ENCODE peak calls at places on chromosomes 13 and 19, in eight cellular contexts. One of them, this sample, is unnamed.

GRCh38 chr19:21028969-21029268 is 8.5 kb downstream of the ZNF430 start:
- DNase-seq in ascending aorta: no peak
- DNase-seq in Right ventricle myocardium superior: no peak
- DNase-seq in OCI-LY7: no peak
- DNase-seq in activated CD4-positive, alpha-beta T cell treated with anti-CD3 and anti-CD28 coated beads, Interleukin-2, amount 50 U/mL, for 48 hours: no peak
- DNase-seq in brain microvascular endothelial cell: no peak
- DNase-seq in ACHN: no peak
- DNase-seq in coronary artery: no peak
- DNase-seq in this sample: no peak

GRCh38 chr19:44113784-44114390 is 688 bp downstream of the ZNF225 start:
- DNase-seq in brain microvascular endothelial cell: no peak
- DNase-seq in ACHN: no peak
- DNase-seq in activated CD4-positive, alpha-beta T cell treated with anti-CD3 and anti-CD28 coated beads, Interleukin-2, amount 50 U/mL, for 48 hours: peak; percentile 13
- DNase-seq in OCI-LY7: no peak
- DNase-seq in Right ventricle myocardium superior: no peak
- DNase-seq in ascending aorta: no peak
- DNase-seq in coronary artery: no peak
- DNase-seq in this sample: peak; percentile 39

GRCh38 chr13:98080280-98080679 is 62.6 kb upstream of the FARP1 start:
- DNase-seq in coronary artery: no peak
- DNase-seq in brain microvascular endothelial cell: no peak
- DNase-seq in ascending aorta: no peak
- DNase-seq in ACHN: no peak
- DNase-seq in OCI-LY7: no peak
- DNase-seq in activated CD4-positive, alpha-beta T cell treated with anti-CD3 and anti-CD28 coated beads, Interleukin-2, amount 50 U/mL, for 48 hours: no peak
- DNase-seq in Right ventricle myocardium superior: no peak
- DNase-seq in this sample: peak; percentile 45

GRCh38 chr19:10501971-10502523 is 1.1 kb downstream of the KEAP1 start:
- DNase-seq in coronary artery: peak; percentile 82
- DNase-seq in OCI-LY7: peak; percentile 59
- DNase-seq in brain microvascular endothelial cell: peak; percentile 13
- DNase-seq in activated CD4-positive, alpha-beta T cell treated with anti-CD3 and anti-CD28 coated beads, Interleukin-2, amount 50 U/mL, for 48 hours: peak; percentile 66
- DNase-seq in Right ventricle myocardium superior: peak; percentile 93
- DNase-seq in ACHN: peak; percentile 48
- DNase-seq in ascending aorta: peak; percentile 86
- DNase-seq in this sample: peak; percentile 89

GRCh38 chr19:3184847-3185481 is 766 bp upstream of the NCLN start:
- DNase-seq in coronary artery: no peak
- DNase-seq in Right ventricle myocardium superior: peak; percentile 83
- DNase-seq in ACHN: no peak
- DNase-seq in activated CD4-positive, alpha-beta T cell treated with anti-CD3 and anti-CD28 coated beads, Interleukin-2, amount 50 U/mL, for 48 hours: peak; percentile 75
- DNase-seq in ascending aorta: no peak
- DNase-seq in OCI-LY7: peak; percentile 81
- DNase-seq in brain microvascular endothelial cell: peak; percentile 75
- DNase-seq in this sample: peak; percentile 91

GRCh38 chr19:33627962-33628839 is 6.4 kb downstream of the CHST8 start:
- DNase-seq in activated CD4-positive, alpha-beta T cell treated with anti-CD3 and anti-CD28 coated beads, Interleukin-2, amount 50 U/mL, for 48 hours: no peak
- DNase-seq in ACHN: no peak
- DNase-seq in brain microvascular endothelial cell: no peak
- DNase-seq in coronary artery: peak; percentile 53
- DNase-seq in OCI-LY7: no peak
- DNase-seq in Right ventricle myocardium superior: no peak
- DNase-seq in ascending aorta: no peak
- DNase-seq in this sample: no peak

GRCh38 chr13:73662833-73663232 is 471.4 kb downstream of the KLF12 start:
- DNase-seq in coronary artery: no peak
- DNase-seq in activated CD4-positive, alpha-beta T cell treated with anti-CD3 and anti-CD28 coated beads, Interleukin-2, amount 50 U/mL, for 48 hours: no peak
- DNase-seq in ACHN: no peak
- DNase-seq in brain microvascular endothelial cell: no peak
- DNase-seq in OCI-LY7: no peak
- DNase-seq in ascending aorta: no peak
- DNase-seq in Right ventricle myocardium superior: no peak
- DNase-seq in this sample: no peak

GRCh38 chr19:13984875-13985741 is 21.0 kb downstream of the RFX1 start:
- DNase-seq in ascending aorta: no peak
- DNase-seq in activated CD4-positive, alpha-beta T cell treated with anti-CD3 and anti-CD28 coated beads, Interleukin-2, amount 50 U/mL, for 48 hours: peak; percentile 33
- DNase-seq in brain microvascular endothelial cell: no peak
- DNase-seq in Right ventricle myocardium superior: no peak
- DNase-seq in ACHN: no peak
- DNase-seq in OCI-LY7: peak; percentile 48
- DNase-seq in coronary artery: no peak
- DNase-seq in this sample: no peak

GRCh38 chr19:43755256-43755801 is 567 bp upstream of the SMG9 start:
- DNase-seq in Right ventricle myocardium superior: peak; percentile 90
- DNase-seq in coronary artery: peak; percentile 85
- DNase-seq in OCI-LY7: peak; percentile 89
- DNase-seq in ACHN: peak; percentile 64
- DNase-seq in brain microvascular endothelial cell: peak; percentile 42
- DNase-seq in ascending aorta: peak; percentile 84
- DNase-seq in activated CD4-positive, alpha-beta T cell treated with anti-CD3 and anti-CD28 coated beads, Interleukin-2, amount 50 U/mL, for 48 hours: peak; percentile 88
- DNase-seq in this sample: peak; percentile 91

GRCh38 chr13:23743269-23743668 is 145.9 kb downstream of the MIPEP start:
- DNase-seq in OCI-LY7: no peak
- DNase-seq in ACHN: no peak
- DNase-seq in Right ventricle myocardium superior: no peak
- DNase-seq in activated CD4-positive, alpha-beta T cell treated with anti-CD3 and anti-CD28 coated beads, Interleukin-2, amount 50 U/mL, for 48 hours: no peak
- DNase-seq in brain microvascular endothelial cell: no peak
- DNase-seq in ascending aorta: no peak
- DNase-seq in coronary artery: no peak
- DNase-seq in this sample: no peak

GRCh38 chr19:48750351-48750750 is 2.1 kb downstream of the FUT1 start:
- DNase-seq in brain microvascular endothelial cell: no peak
- DNase-seq in Right ventricle myocardium superior: no peak
- DNase-seq in ascending aorta: no peak
- DNase-seq in coronary artery: no peak
- DNase-seq in ACHN: no peak
- DNase-seq in activated CD4-positive, alpha-beta T cell treated with anti-CD3 and anti-CD28 coated beads, Interleukin-2, amount 50 U/mL, for 48 hours: no peak
- DNase-seq in OCI-LY7: no peak
- DNase-seq in this sample: no peak

GRCh38 chr13:106432636-106433035 is 102.8 kb downstream of the EFNB2 start:
- DNase-seq in coronary artery: no peak
- DNase-seq in OCI-LY7: no peak
- DNase-seq in activated CD4-positive, alpha-beta T cell treated with anti-CD3 and anti-CD28 coated beads, Interleukin-2, amount 50 U/mL, for 48 hours: no peak
- DNase-seq in brain microvascular endothelial cell: no peak
- DNase-seq in ACHN: no peak
- DNase-seq in Right ventricle myocardium superior: no peak
- DNase-seq in ascending aorta: no peak
- DNase-seq in this sample: no peak

GRCh38 chr13:72643339-72643989 is 84.0 kb downstream of the MZT1 start:
- DNase-seq in activated CD4-positive, alpha-beta T cell treated with anti-CD3 and anti-CD28 coated beads, Interleukin-2, amount 50 U/mL, for 48 hours: peak; percentile 73
- DNase-seq in coronary artery: no peak
- DNase-seq in OCI-LY7: peak; percentile 54
- DNase-seq in ACHN: peak; percentile 42
- DNase-seq in ascending aorta: no peak
- DNase-seq in brain microvascular endothelial cell: peak; percentile 70
- DNase-seq in Right ventricle myocardium superior: no peak
- DNase-seq in this sample: peak; percentile 49

GRCh38 chr13:68727788-68728187 is 1379.8 kb upstream of the ATXN8OS start:
- DNase-seq in ascending aorta: no peak
- DNase-seq in Right ventricle myocardium superior: no peak
- DNase-seq in coronary artery: no peak
- DNase-seq in brain microvascular endothelial cell: no peak
- DNase-seq in activated CD4-positive, alpha-beta T cell treated with anti-CD3 and anti-CD28 coated beads, Interleukin-2, amount 50 U/mL, for 48 hours: no peak
- DNase-seq in ACHN: no peak
- DNase-seq in OCI-LY7: no peak
- DNase-seq in this sample: peak; percentile 73

GRCh38 chr13:45258339-45258685 is 57.5 kb upstream of the KCTD4 start:
- DNase-seq in activated CD4-positive, alpha-beta T cell treated with anti-CD3 and anti-CD28 coated beads, Interleukin-2, amount 50 U/mL, for 48 hours: no peak
- DNase-seq in ACHN: no peak
- DNase-seq in OCI-LY7: no peak
- DNase-seq in ascending aorta: no peak
- DNase-seq in coronary artery: no peak
- DNase-seq in brain microvascular endothelial cell: no peak
- DNase-seq in Right ventricle myocardium superior: no peak
- DNase-seq in this sample: no peak

GRCh38 chr19:34217952-34218817 is 36.2 kb upstream of the GARRE1 start:
- DNase-seq in Right ventricle myocardium superior: no peak
- DNase-seq in OCI-LY7: no peak
- DNase-seq in coronary artery: no peak
- DNase-seq in ACHN: peak; percentile 87
- DNase-seq in activated CD4-positive, alpha-beta T cell treated with anti-CD3 and anti-CD28 coated beads, Interleukin-2, amount 50 U/mL, for 48 hours: peak; percentile 72
- DNase-seq in ascending aorta: no peak
- DNase-seq in brain microvascular endothelial cell: peak; percentile 98
- DNase-seq in this sample: peak; percentile 96

GRCh38 chr19:13430790-13431582 is 75.3 kb downstream of the CACNA1A start:
- DNase-seq in ascending aorta: no peak
- DNase-seq in OCI-LY7: peak; percentile 51
- DNase-seq in Right ventricle myocardium superior: peak; percentile 47
- DNase-seq in brain microvascular endothelial cell: peak; percentile 53
- DNase-seq in coronary artery: no peak
- DNase-seq in ACHN: peak; percentile 51
- DNase-seq in activated CD4-positive, alpha-beta T cell treated with anti-CD3 and anti-CD28 coated beads, Interleukin-2, amount 50 U/mL, for 48 hours: peak; percentile 70
- DNase-seq in this sample: peak; percentile 55

GRCh38 chr19:19079571-19079970 is 15.8 kb downstream of the SLC25A42 start:
- DNase-seq in ACHN: no peak
- DNase-seq in coronary artery: no peak
- DNase-seq in Right ventricle myocardium superior: no peak
- DNase-seq in ascending aorta: no peak
- DNase-seq in OCI-LY7: no peak
- DNase-seq in activated CD4-positive, alpha-beta T cell treated with anti-CD3 and anti-CD28 coated beads, Interleukin-2, amount 50 U/mL, for 48 hours: no peak
- DNase-seq in brain microvascular endothelial cell: no peak
- DNase-seq in this sample: no peak

GRCh38 chr19:38831142-38831605 is 420 bp downstream of the ECH1 start:
- DNase-seq in brain microvascular endothelial cell: peak; percentile 95
- DNase-seq in Right ventricle myocardium superior: peak; percentile 86
- DNase-seq in OCI-LY7: peak; percentile 62
- DNase-seq in coronary artery: peak; percentile 89
- DNase-seq in ascending aorta: peak; percentile 89
- DNase-seq in ACHN: peak; percentile 96
- DNase-seq in activated CD4-positive, alpha-beta T cell treated with anti-CD3 and anti-CD28 coated beads, Interleukin-2, amount 50 U/mL, for 48 hours: peak; percentile 58
- DNase-seq in this sample: peak; percentile 57

GRCh38 chr13:65456150-65456912 is 1773.8 kb downstream of the PCDH9 start:
- DNase-seq in ACHN: no peak
- DNase-seq in brain microvascular endothelial cell: peak; percentile 6
- DNase-seq in ascending aorta: no peak
- DNase-seq in activated CD4-positive, alpha-beta T cell treated with anti-CD3 and anti-CD28 coated beads, Interleukin-2, amount 50 U/mL, for 48 hours: no peak
- DNase-seq in coronary artery: no peak
- DNase-seq in Right ventricle myocardium superior: no peak
- DNase-seq in OCI-LY7: no peak
- DNase-seq in this sample: peak; percentile 85

GRCh38 chr19:48283908-48284307 is 14.0 kb downstream of the ZNF114 start:
- DNase-seq in activated CD4-positive, alpha-beta T cell treated with anti-CD3 and anti-CD28 coated beads, Interleukin-2, amount 50 U/mL, for 48 hours: no peak
- DNase-seq in Right ventricle myocardium superior: no peak
- DNase-seq in brain microvascular endothelial cell: peak; percentile 96
- DNase-seq in OCI-LY7: no peak
- DNase-seq in ACHN: no peak
- DNase-seq in coronary artery: no peak
- DNase-seq in ascending aorta: no peak
- DNase-seq in this sample: no peak

GRCh38 chr19:16288544-16288943 is 36.1 kb upstream of the KLF2 start:
- DNase-seq in activated CD4-positive, alpha-beta T cell treated with anti-CD3 and anti-CD28 coated beads, Interleukin-2, amount 50 U/mL, for 48 hours: no peak
- DNase-seq in brain microvascular endothelial cell: no peak
- DNase-seq in Right ventricle myocardium superior: no peak
- DNase-seq in OCI-LY7: no peak
- DNase-seq in ACHN: no peak
- DNase-seq in ascending aorta: no peak
- DNase-seq in coronary artery: no peak
- DNase-seq in this sample: no peak

GRCh38 chr13:23447927-23448326 is 14.4 kb upstream of the SACS start:
- DNase-seq in ACHN: no peak
- DNase-seq in OCI-LY7: no peak
- DNase-seq in Right ventricle myocardium superior: no peak
- DNase-seq in ascending aorta: no peak
- DNase-seq in brain microvascular endothelial cell: no peak
- DNase-seq in activated CD4-positive, alpha-beta T cell treated with anti-CD3 and anti-CD28 coated beads, Interleukin-2, amount 50 U/mL, for 48 hours: no peak
- DNase-seq in coronary artery: no peak
- DNase-seq in this sample: peak; percentile 53

GRCh38 chr13:79512950-79513349 is 32.0 kb downstream of the NDFIP2 start:
- DNase-seq in activated CD4-positive, alpha-beta T cell treated with anti-CD3 and anti-CD28 coated beads, Interleukin-2, amount 50 U/mL, for 48 hours: no peak
- DNase-seq in OCI-LY7: no peak
- DNase-seq in ascending aorta: no peak
- DNase-seq in ACHN: no peak
- DNase-seq in brain microvascular endothelial cell: no peak
- DNase-seq in Right ventricle myocardium superior: no peak
- DNase-seq in coronary artery: no peak
- DNase-seq in this sample: no peak

GRCh38 chr13:73325351-73326214 is 266.8 kb downstream of the KLF5 start:
- DNase-seq in OCI-LY7: no peak
- DNase-seq in activated CD4-positive, alpha-beta T cell treated with anti-CD3 and anti-CD28 coated beads, Interleukin-2, amount 50 U/mL, for 48 hours: no peak
- DNase-seq in coronary artery: no peak
- DNase-seq in brain microvascular endothelial cell: no peak
- DNase-seq in Right ventricle myocardium superior: no peak
- DNase-seq in ascending aorta: no peak
- DNase-seq in ACHN: peak; percentile 36
- DNase-seq in this sample: no peak

GRCh38 chr19:11496391-11497163 is 9.1 kb downstream of the ZNF653 start:
- DNase-seq in Right ventricle myocardium superior: peak; percentile 74
- DNase-seq in coronary artery: no peak
- DNase-seq in ACHN: peak; percentile 83
- DNase-seq in activated CD4-positive, alpha-beta T cell treated with anti-CD3 and anti-CD28 coated beads, Interleukin-2, amount 50 U/mL, for 48 hours: peak; percentile 78
- DNase-seq in ascending aorta: peak; percentile 82
- DNase-seq in brain microvascular endothelial cell: peak; percentile 84
- DNase-seq in OCI-LY7: peak; percentile 77
- DNase-seq in this sample: peak; percentile 77

GRCh38 chr19:7519411-7520130 is 2.9 kb upstream of the MCOLN1 start:
- DNase-seq in ascending aorta: no peak
- DNase-seq in coronary artery: no peak
- DNase-seq in brain microvascular endothelial cell: no peak
- DNase-seq in activated CD4-positive, alpha-beta T cell treated with anti-CD3 and anti-CD28 coated beads, Interleukin-2, amount 50 U/mL, for 48 hours: no peak
- DNase-seq in ACHN: no peak
- DNase-seq in OCI-LY7: no peak
- DNase-seq in Right ventricle myocardium superior: no peak
- DNase-seq in this sample: no peak

GRCh38 chr19:20928371-20928770 is 5.3 kb downstream of the ZNF85 start:
- DNase-seq in Right ventricle myocardium superior: no peak
- DNase-seq in ascending aorta: no peak
- DNase-seq in activated CD4-positive, alpha-beta T cell treated with anti-CD3 and anti-CD28 coated beads, Interleukin-2, amount 50 U/mL, for 48 hours: no peak
- DNase-seq in brain microvascular endothelial cell: peak; percentile 94
- DNase-seq in ACHN: no peak
- DNase-seq in coronary artery: no peak
- DNase-seq in OCI-LY7: no peak
- DNase-seq in this sample: no peak

GRCh38 chr13:44411841-44412240 is 38.2 kb downstream of the SERP2 start:
- DNase-seq in ACHN: no peak
- DNase-seq in OCI-LY7: no peak
- DNase-seq in coronary artery: no peak
- DNase-seq in activated CD4-positive, alpha-beta T cell treated with anti-CD3 and anti-CD28 coated beads, Interleukin-2, amount 50 U/mL, for 48 hours: no peak
- DNase-seq in Right ventricle myocardium superior: no peak
- DNase-seq in ascending aorta: no peak
- DNase-seq in brain microvascular endothelial cell: no peak
- DNase-seq in this sample: no peak

GRCh38 chr13:40812724-40813445 is 23.5 kb downstream of the SLC25A15 start:
- DNase-seq in brain microvascular endothelial cell: peak; percentile 27
- DNase-seq in coronary artery: no peak
- DNase-seq in ACHN: peak; percentile 51
- DNase-seq in ascending aorta: no peak
- DNase-seq in OCI-LY7: no peak
- DNase-seq in activated CD4-positive, alpha-beta T cell treated with anti-CD3 and anti-CD28 coated beads, Interleukin-2, amount 50 U/mL, for 48 hours: no peak
- DNase-seq in Right ventricle myocardium superior: no peak
- DNase-seq in this sample: no peak

GRCh38 chr19:10871711-10872550 is 578 bp downstream of the CARM1 start:
- DNase-seq in ascending aorta: peak; percentile 74
- DNase-seq in OCI-LY7: peak; percentile 54
- DNase-seq in Right ventricle myocardium superior: peak; percentile 71
- DNase-seq in activated CD4-positive, alpha-beta T cell treated with anti-CD3 and anti-CD28 coated beads, Interleukin-2, amount 50 U/mL, for 48 hours: peak; percentile 44
- DNase-seq in brain microvascular endothelial cell: no peak
- DNase-seq in coronary artery: no peak
- DNase-seq in ACHN: peak; percentile 24
- DNase-seq in this sample: peak; percentile 72